ENCODE peak calls at places on chromosomes 7 and 10, in five cellular contexts. K is small intestine, Y is suprapubic skin, A is heart left ventricle, F is heart right ventricle. V is an unnamed sample. For H3K27me3, the result is how much of the 10 kb centered on the place peaks cover.

GRCh38 chr7:100604078-100604975 is 2.2 kb downstream of the PCOLCE start:
- DNase-seq in Y (no peak), A (peak), K (peak), F (peak), V (peak)

GRCh38 chr10:88880287-88881094 is 446 bp downstream of the STAMBPL1 start:
- DNase-seq in K (peak), A (peak), F (peak), Y (peak), V (peak)

GRCh38 chr10:51879238-51879637 is 179.8 kb upstream of the CSTF2T start:
- DNase-seq in F (peak), K (peak), A (peak), Y (no peak), V (peak)

GRCh38 chr7:135690566-135690965 is 28.3 kb downstream of the STMP1 start:
- DNase-seq in A (no peak), Y (no peak), F (no peak), K (no peak), V (no peak)

GRCh38 chr7:133781481-133782090 is 345.6 kb upstream of the LRGUK start:
- DNase-seq in Y (no peak), K (no peak), F (no peak), A (no peak), V (no peak)

GRCh38 chr10:77541944-77542343 is 95.7 kb downstream of the KCNMA1 start:
- DNase-seq in A (no peak), Y (no peak), K (no peak), F (no peak), V (no peak)

GRCh38 chr7:112556633-112557032 is 75.8 kb downstream of the LSMEM1 start:
- DNase-seq in K (no peak), F (no peak), Y (no peak), A (no peak), V (no peak)

GRCh38 chr7:111198255-111198654 is 107.3 kb downstream of the LRRN3 start:
- DNase-seq in K (peak), F (no peak), Y (no peak), A (no peak), V (no peak)

GRCh38 chr10:12812541-12812940 is 189.0 kb downstream of the CCDC3 start:
- DNase-seq in K (no peak), A (no peak), F (no peak), Y (no peak), V (no peak)

GRCh38 chr7:128166603-128167315 is 74.3 kb upstream of the LEP start:
- DNase-seq in K (no peak), Y (no peak), A (no peak), F (no peak), V (peak)

GRCh38 chr10:12201543-12201942 is 5.6 kb downstream of the CDC123 start:
- DNase-seq in Y (no peak), K (no peak), F (no peak), A (no peak), V (no peak)

GRCh38 chr7:129644634-129645230 is 33.2 kb downstream of the NRF1 start:
- DNase-seq in K (peak), Y (no peak), A (no peak), F (no peak), V (no peak)

GRCh38 chr7:37247881-37248280 is 200.8 kb downstream of the ELMO1 start:
- DNase-seq in Y (no peak), F (no peak), K (no peak), A (no peak), V (peak)

GRCh38 chr7:30815016-30815854 is 44.0 kb downstream of the MINDY4 start:
- DNase-seq in F (no peak), K (no peak), Y (no peak), A (peak), V (no peak)

GRCh38 chr7:20076835-20077234 is 140.3 kb downstream of the MACC1 start:
- DNase-seq in K (no peak), Y (no peak), A (no peak), F (no peak), V (no peak)

DNA sequence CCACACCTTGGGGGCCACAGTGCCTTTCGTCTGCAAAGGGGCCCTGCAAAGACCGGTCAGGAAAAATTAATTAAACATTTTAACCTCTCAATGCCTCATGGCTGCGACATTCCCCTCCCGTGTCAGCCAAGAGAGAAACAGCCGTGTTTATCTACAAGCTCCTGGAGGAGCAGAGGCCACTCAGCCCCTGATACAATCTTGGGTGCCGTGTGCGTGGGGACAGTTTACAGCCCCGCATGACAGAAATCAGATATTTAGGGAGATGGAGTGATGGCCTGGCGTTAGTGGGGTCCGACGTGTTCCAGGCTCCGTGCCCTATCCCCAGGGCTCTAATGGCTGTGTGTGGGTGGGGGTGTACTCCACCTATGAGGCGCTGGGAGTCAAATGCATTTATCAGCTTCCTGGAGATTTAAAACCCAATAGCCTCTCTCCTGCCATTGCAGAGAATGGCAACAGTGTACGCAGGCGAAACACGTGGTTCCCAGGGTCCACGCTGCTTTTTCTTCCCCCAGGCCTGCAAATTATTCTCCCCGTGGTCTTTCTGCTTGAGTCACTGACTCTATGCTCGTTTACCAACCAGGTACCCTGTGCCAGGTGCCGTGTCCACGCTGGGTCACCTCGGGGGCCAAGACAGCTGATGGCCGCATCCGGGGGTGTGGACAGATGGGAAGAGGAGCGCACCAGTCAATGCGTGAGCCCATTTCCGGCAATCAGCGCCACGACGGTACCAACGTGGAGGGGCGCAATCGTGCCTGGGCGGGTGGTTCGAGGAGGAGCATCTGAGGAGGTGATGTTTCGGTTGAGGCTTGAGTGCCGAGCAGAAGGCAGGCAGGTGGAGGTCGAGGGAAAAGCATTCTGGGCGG is 26.6 kb upstream of the PSMG3 start:
- DNase-seq in A (no peak), Y (no peak), K (no peak), F (no peak), V (no peak)
- H3K27me3 ChIP-seq in A (half or more), Y (half or more), K (under half), F (half or more), V (under half)

GRCh38 chr7:73646785-73647724 is 20.6 kb upstream of the VPS37D start:
- DNase-seq in F (no peak), Y (no peak), A (no peak), K (no peak), V (no peak)

GRCh38 chr7:73652541-73652949 is 15.1 kb upstream of the VPS37D start:
- DNase-seq in F (no peak), K (peak), A (no peak), Y (no peak), V (no peak)

GRCh38 chr7:73648593-73649332 is 18.9 kb upstream of the VPS37D start:
- DNase-seq in K (no peak), A (no peak), Y (no peak), F (no peak), V (no peak)

GRCh38 chr7:73647725-73648592 is 19.7 kb upstream of the VPS37D start:
- DNase-seq in A (no peak), K (peak), F (no peak), Y (no peak), V (peak)

DNA sequence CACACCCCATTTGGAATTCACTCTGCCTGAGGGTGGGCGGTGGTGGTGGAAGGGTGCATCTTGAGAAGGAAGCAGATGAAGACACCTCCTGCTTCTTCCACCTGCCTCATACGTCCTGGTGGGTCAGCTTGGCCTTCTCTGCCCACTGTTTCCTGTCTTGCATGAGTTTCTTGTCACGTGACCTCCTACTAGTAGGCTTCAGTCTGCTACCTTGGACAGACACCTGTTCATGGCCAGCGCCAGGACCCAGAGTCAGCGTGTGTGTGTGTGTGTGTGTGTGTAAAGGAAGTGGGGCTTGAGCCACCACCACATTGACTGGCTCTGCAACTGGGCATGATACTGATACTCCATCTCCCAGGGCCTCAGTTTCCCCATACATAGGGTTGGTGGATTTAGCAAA is 17.1 kb upstream of the VPS37D start:
- DNase-seq in A (no peak), Y (no peak), F (no peak), K (no peak), V (no peak)
- H3K27me3 ChIP-seq in A (half or more), Y (half or more), F (half or more), K (under half), V (under half)

DNA sequence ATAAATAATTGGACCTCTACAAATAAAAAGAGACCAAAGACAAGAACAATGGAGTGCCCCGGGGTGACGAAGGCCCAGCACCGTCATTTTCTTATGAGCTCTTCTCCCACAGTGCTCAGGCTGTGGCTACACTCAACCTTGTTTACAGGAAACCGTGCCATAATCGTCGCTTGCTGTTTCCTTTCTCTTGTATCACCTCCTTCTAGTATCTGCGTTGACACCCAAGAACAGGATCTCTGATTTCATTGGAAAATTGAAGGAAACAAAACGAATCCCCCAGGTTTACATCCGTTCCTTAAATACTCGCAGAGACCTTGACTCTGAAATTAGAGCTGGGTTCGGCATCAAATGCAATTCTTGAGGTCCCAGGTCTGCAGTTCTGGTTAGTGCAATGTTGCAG is 1.7 kb upstream of the IGFBP3 start:
- DNase-seq in K (peak), A (no peak), F (peak), Y (no peak), V (no peak)
- H3K27me3 ChIP-seq in K (under half), A (under half), F (under half), Y (under half), V (under half)

DNA sequence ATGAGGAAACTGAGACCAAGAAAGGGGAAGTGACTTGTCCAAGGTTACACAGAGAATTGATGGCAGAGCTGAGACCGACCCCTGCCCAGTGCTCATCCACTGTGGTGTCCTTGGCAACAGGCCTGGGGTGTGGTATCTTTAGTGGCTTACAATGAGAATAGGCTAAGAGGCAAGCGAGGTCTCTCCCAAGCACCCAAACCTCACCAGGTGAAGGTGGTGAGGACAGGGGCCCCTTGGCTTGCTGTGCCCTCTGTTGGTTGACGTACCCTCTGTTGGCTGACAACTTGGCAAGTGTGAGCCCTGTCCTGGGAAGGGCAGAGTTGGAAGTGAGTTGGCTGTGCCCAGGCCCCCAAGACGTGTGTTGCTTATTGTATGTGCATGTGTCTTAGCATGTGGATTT is 166.9 kb downstream of the GRK5 start:
- DNase-seq in Y (no peak), F (no peak), A (peak), K (no peak), V (no peak)
- H3K27me3 ChIP-seq in Y (under half), F (under half), A (under half), K (under half), V (under half)

DNA sequence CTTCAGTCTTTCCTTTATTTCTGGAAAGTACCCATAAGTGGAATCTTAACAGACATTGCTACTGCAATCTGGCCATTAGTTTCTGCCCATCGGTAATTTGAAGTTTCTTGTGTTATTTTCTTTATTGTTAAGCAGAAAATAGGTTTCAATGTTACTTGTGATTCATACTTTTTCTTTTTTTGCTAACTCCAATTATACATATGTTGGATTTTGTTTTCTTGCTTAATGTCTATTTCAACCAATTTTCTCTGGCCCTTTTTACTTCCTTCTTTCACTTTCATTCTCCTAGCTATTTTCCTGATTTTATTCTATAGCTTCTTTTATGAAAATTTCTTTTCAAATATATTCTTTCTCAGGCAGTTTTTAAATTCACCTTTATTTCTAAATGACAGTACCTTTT is 457.4 kb downstream of the TCERG1L start:
- DNase-seq in K (no peak), Y (no peak), F (no peak), A (no peak), V (no peak)
- H3K27me3 ChIP-seq in K (under half), Y (under half), F (under half), A (under half), V (under half)

GRCh38 chr7:1727812-1728570 is 57.9 kb downstream of the ELFN1 start:
- DNase-seq in Y (no peak), A (no peak), K (no peak), F (no peak), V (no peak)

GRCh38 chr7:1724118-1724910 is 54.2 kb downstream of the ELFN1 start:
- DNase-seq in K (no peak), A (no peak), F (no peak), Y (no peak), V (no peak)

GRCh38 chr7:1725199-1725701 is 55.2 kb downstream of the ELFN1 start:
- DNase-seq in A (peak), F (peak), Y (no peak), K (peak), V (no peak)

GRCh38 chr7:1727079-1727478 is 57.0 kb downstream of the ELFN1 start:
- DNase-seq in Y (no peak), K (no peak), F (no peak), A (no peak), V (no peak)

DNA sequence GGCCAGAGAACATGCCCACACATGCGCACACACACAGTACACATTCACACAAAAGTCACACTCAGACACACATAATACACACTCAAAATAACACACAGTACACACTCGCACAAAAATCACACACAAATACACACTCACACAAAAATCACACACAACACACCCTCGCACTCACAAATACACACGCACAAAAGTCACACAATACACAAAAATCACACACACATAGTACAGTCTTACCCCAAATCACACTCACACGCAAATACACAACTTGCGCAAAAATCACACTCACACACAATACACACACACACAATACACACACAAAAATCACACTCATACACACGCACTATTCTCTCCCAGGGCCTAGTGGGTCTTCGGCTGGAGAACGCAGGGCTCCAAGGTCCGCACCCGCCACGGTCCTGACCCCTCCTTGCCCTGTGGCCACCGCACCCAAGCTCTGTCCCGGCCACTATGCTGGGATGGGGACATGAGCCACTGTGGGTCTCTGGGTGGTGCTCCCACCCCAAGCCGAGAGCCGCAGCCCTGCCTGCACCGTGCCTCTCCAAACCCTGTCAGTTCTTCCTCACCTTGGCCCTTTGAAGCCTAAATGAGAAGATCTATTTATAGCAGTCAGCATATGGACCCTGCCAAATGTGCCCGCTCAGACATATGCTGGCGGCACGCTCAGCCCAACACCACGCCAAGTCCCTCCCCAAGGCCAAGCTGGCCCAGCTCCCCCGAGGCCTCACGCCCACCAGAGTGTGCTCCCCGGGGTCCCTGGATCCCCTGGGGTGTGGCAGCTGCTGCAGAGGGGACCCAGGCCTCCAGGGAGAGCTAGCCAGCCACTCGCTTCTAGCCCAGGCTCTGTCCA is 55.9 kb downstream of the ELFN1 start:
- DNase-seq in Y (no peak), K (no peak), A (peak), F (peak), V (no peak)
- H3K27me3 ChIP-seq in Y (under half), K (under half), A (under half), F (under half), V (under half)

GRCh38 chr7:12323415-12323814 is 80.2 kb downstream of the VWDE start:
- DNase-seq in Y (no peak), F (no peak), K (no peak), A (no peak), V (no peak)

GRCh38 chr7:12327922-12328321 is 75.7 kb downstream of the VWDE start:
- DNase-seq in A (no peak), Y (no peak), K (peak), F (no peak), V (no peak)

GRCh38 chr7:12328888-12329770 is 74.5 kb downstream of the VWDE start:
- DNase-seq in K (no peak), A (no peak), Y (no peak), F (no peak), V (no peak)
- H3K27me3 ChIP-seq in K (under half), A (under half), Y (under half), F (under half), V (under half)

GRCh38 chr7:157117796-157118195 is 20.9 kb upstream of the UBE3C start:
- DNase-seq in Y (peak), K (no peak), A (no peak), F (no peak), V (no peak)

GRCh38 chr7:157113607-157114006 is 25.1 kb upstream of the UBE3C start:
- DNase-seq in K (no peak), F (no peak), A (no peak), Y (no peak), V (no peak)

GRCh38 chr7:157111311-157111710 is 27.4 kb upstream of the UBE3C start:
- DNase-seq in A (no peak), F (no peak), Y (peak), K (no peak), V (no peak)

GRCh38 chr7:157116762-157117161 is 22.0 kb upstream of the UBE3C start:
- DNase-seq in F (no peak), K (no peak), A (no peak), Y (peak), V (no peak)

DNA sequence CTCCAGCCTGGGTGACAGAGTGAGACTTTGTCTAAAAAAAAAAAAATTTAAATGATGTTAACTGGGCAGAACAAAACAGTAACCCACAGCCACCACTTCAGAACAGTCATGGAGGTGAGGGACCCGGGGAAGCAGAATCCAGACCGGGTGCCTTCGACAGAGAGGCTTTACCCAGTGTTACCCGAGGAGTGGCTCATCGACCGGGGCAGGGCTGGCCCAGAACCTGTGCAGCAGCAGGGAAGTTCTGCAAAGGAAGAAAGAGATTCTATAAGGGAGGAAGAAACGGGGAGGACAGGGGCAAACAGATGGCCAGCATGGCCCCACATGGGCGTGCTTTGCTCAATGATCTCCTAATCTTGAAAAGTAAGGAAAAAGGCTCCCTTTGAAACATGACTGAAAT is 26.0 kb upstream of the UBE3C start:
- DNase-seq in F (no peak), K (no peak), A (no peak), Y (peak), V (no peak)
- H3K27me3 ChIP-seq in F (under half), K (under half), A (under half), Y (under half), V (under half)

V was measured in ovary.